ENCODE peak calls at places on chromosome 7, in seven cellular contexts. One of them, this sample, is unnamed.

GRCh38 chr7:7653568-7654187 is 13.1 kb downstream of the UMAD1 start:
- DNase-seq in kidney tubule cell: peak
- DNase-seq in occipital lobe: no peak
- DNase-seq in AG04449: no peak
- DNase-seq in activated effector memory CD4-positive, alpha-beta T cell treated with Interleukin-2 at 50 U/mL for 16 hours: no peak
- DNase-seq in NCI-H2171: no peak
- DNase-seq in activated T-cell treated with anti-CD3 and anti-CD28 coated beads, Interleukin-2, amount 50 U/mL, for 1 hour: no peak
- DNase-seq in this sample: no peak

GRCh38 chr7:15555385-15555859 is 6.4 kb downstream of the AGMO start:
- DNase-seq in kidney tubule cell: peak
- DNase-seq in occipital lobe: no peak
- DNase-seq in AG04449: no peak
- DNase-seq in activated effector memory CD4-positive, alpha-beta T cell treated with Interleukin-2 at 50 U/mL for 16 hours: no peak
- DNase-seq in NCI-H2171: no peak
- DNase-seq in activated T-cell treated with anti-CD3 and anti-CD28 coated beads, Interleukin-2, amount 50 U/mL, for 1 hour: no peak
- DNase-seq in this sample: no peak

GRCh38 chr7:135253851-135254815 is 20.5 kb downstream of the STRA8 start:
- DNase-seq in kidney tubule cell: peak
- DNase-seq in occipital lobe: peak
- DNase-seq in AG04449: peak
- DNase-seq in activated effector memory CD4-positive, alpha-beta T cell treated with Interleukin-2 at 50 U/mL for 16 hours: no peak
- DNase-seq in NCI-H2171: no peak
- DNase-seq in activated T-cell treated with anti-CD3 and anti-CD28 coated beads, Interleukin-2, amount 50 U/mL, for 1 hour: no peak
- DNase-seq in this sample: no peak

GRCh38 chr7:11753441-11753840 is 78.6 kb downstream of the THSD7A start:
- DNase-seq in kidney tubule cell: no peak
- DNase-seq in occipital lobe: no peak
- DNase-seq in AG04449: no peak
- DNase-seq in activated effector memory CD4-positive, alpha-beta T cell treated with Interleukin-2 at 50 U/mL for 16 hours: no peak
- DNase-seq in NCI-H2171: no peak
- DNase-seq in activated T-cell treated with anti-CD3 and anti-CD28 coated beads, Interleukin-2, amount 50 U/mL, for 1 hour: no peak
- DNase-seq in this sample: no peak

GRCh38 chr7:45623740-45624391 is 49.7 kb downstream of the ADCY1 start:
- DNase-seq in kidney tubule cell: no peak
- DNase-seq in occipital lobe: no peak
- DNase-seq in AG04449: no peak
- DNase-seq in activated effector memory CD4-positive, alpha-beta T cell treated with Interleukin-2 at 50 U/mL for 16 hours: no peak
- DNase-seq in NCI-H2171: no peak
- DNase-seq in activated T-cell treated with anti-CD3 and anti-CD28 coated beads, Interleukin-2, amount 50 U/mL, for 1 hour: no peak
- DNase-seq in this sample: no peak

GRCh38 chr7:46811529-46811928 is 770.4 kb downstream of the TNS3 start:
- DNase-seq in kidney tubule cell: peak
- DNase-seq in occipital lobe: no peak
- DNase-seq in AG04449: peak
- DNase-seq in activated effector memory CD4-positive, alpha-beta T cell treated with Interleukin-2 at 50 U/mL for 16 hours: no peak
- DNase-seq in NCI-H2171: no peak
- DNase-seq in activated T-cell treated with anti-CD3 and anti-CD28 coated beads, Interleukin-2, amount 50 U/mL, for 1 hour: no peak
- DNase-seq in this sample: no peak

GRCh38 chr7:13639416-13639815 is 350.1 kb downstream of the ETV1 start:
- DNase-seq in kidney tubule cell: no peak
- DNase-seq in occipital lobe: no peak
- DNase-seq in AG04449: no peak
- DNase-seq in activated effector memory CD4-positive, alpha-beta T cell treated with Interleukin-2 at 50 U/mL for 16 hours: no peak
- DNase-seq in NCI-H2171: peak
- DNase-seq in activated T-cell treated with anti-CD3 and anti-CD28 coated beads, Interleukin-2, amount 50 U/mL, for 1 hour: no peak
- DNase-seq in this sample: no peak

GRCh38 chr7:2873146-2873545 is 29.0 kb upstream of the GNA12 start:
- DNase-seq in kidney tubule cell: peak
- DNase-seq in occipital lobe: no peak
- DNase-seq in AG04449: no peak
- DNase-seq in activated effector memory CD4-positive, alpha-beta T cell treated with Interleukin-2 at 50 U/mL for 16 hours: no peak
- DNase-seq in NCI-H2171: no peak
- DNase-seq in activated T-cell treated with anti-CD3 and anti-CD28 coated beads, Interleukin-2, amount 50 U/mL, for 1 hour: no peak
- DNase-seq in this sample: no peak

GRCh38 chr7:111708072-111708471 is 145.8 kb upstream of the IMMP2L start:
- DNase-seq in kidney tubule cell: no peak
- DNase-seq in occipital lobe: no peak
- DNase-seq in AG04449: no peak
- DNase-seq in activated effector memory CD4-positive, alpha-beta T cell treated with Interleukin-2 at 50 U/mL for 16 hours: no peak
- DNase-seq in NCI-H2171: no peak
- DNase-seq in activated T-cell treated with anti-CD3 and anti-CD28 coated beads, Interleukin-2, amount 50 U/mL, for 1 hour: no peak
- DNase-seq in this sample: no peak

GRCh38 chr7:14024406-14024805 is 34.9 kb upstream of the ETV1 start:
- DNase-seq in kidney tubule cell: no peak
- DNase-seq in occipital lobe: no peak
- DNase-seq in AG04449: no peak
- DNase-seq in activated effector memory CD4-positive, alpha-beta T cell treated with Interleukin-2 at 50 U/mL for 16 hours: no peak
- DNase-seq in NCI-H2171: no peak
- DNase-seq in activated T-cell treated with anti-CD3 and anti-CD28 coated beads, Interleukin-2, amount 50 U/mL, for 1 hour: no peak
- DNase-seq in this sample: no peak

This sample was measured in T-helper 22 cell.